ENCODE peak calls at places on chromosomes 3 and 15, in five cellular contexts. One of them, this sample, is unnamed.

GRCh38 chr15:59199775-59200465 is 6.7 kb upstream of the LDHAL6B start:
- DNase-seq in A172: peak
- DNase-seq in kidney tubule cell: peak
- DNase-seq in HuH-7.5: no peak
- DNase-seq in Peyer's patch: no peak
- DNase-seq in this sample: no peak

GRCh38 chr3:45765956-45766355 is 30.4 kb downstream of the SLC6A20 start:
- DNase-seq in kidney tubule cell: no peak
- DNase-seq in HuH-7.5: no peak
- DNase-seq in A172: no peak
- DNase-seq in Peyer's patch: no peak
- DNase-seq in this sample: no peak

GRCh38 chr3:51967384-51968174 is at the start of gene PCBP4:
- DNase-seq in A172: no peak
- DNase-seq in Peyer's patch: peak
- DNase-seq in kidney tubule cell: peak
- DNase-seq in HuH-7.5: peak
- DNase-seq in this sample: no peak

GRCh38 chr3:157201648-157202278 is 41.8 kb upstream of the CCNL1 start:
- DNase-seq in HuH-7.5: peak
- DNase-seq in kidney tubule cell: peak
- DNase-seq in Peyer's patch: no peak
- DNase-seq in A172: peak
- DNase-seq in this sample: no peak

GRCh38 chr3:140453750-140454149 is 224.1 kb upstream of the TRIM42 start:
- DNase-seq in A172: no peak
- DNase-seq in Peyer's patch: no peak
- DNase-seq in HuH-7.5: no peak
- DNase-seq in kidney tubule cell: no peak
- DNase-seq in this sample: no peak

GRCh38 chr3:171320721-171321120 is 139.5 kb downstream of the TNIK start:
- DNase-seq in A172: no peak
- DNase-seq in Peyer's patch: no peak
- DNase-seq in HuH-7.5: peak
- DNase-seq in kidney tubule cell: no peak
- DNase-seq in this sample: no peak

GRCh38 chr3:11276901-11277300 is 4.7 kb downstream of the ATG7 start:
- DNase-seq in HuH-7.5: no peak
- DNase-seq in A172: no peak
- DNase-seq in kidney tubule cell: no peak
- DNase-seq in Peyer's patch: no peak
- DNase-seq in this sample: no peak

GRCh38 chr3:119352863-119353527 is 58.8 kb downstream of the ARHGAP31 start:
- DNase-seq in Peyer's patch: no peak
- DNase-seq in HuH-7.5: no peak
- DNase-seq in A172: no peak
- DNase-seq in kidney tubule cell: peak
- DNase-seq in this sample: no peak

GRCh38 chr15:22810033-22810734 is 23.7 kb downstream of the NIPA1 start:
- DNase-seq in A172: no peak
- DNase-seq in kidney tubule cell: no peak
- DNase-seq in HuH-7.5: no peak
- DNase-seq in Peyer's patch: no peak
- DNase-seq in this sample: no peak

GRCh38 chr3:2303567-2303966 is 204.9 kb downstream of the CNTN4 start:
- DNase-seq in HuH-7.5: no peak
- DNase-seq in A172: peak
- DNase-seq in kidney tubule cell: peak
- DNase-seq in Peyer's patch: no peak
- DNase-seq in this sample: no peak

GRCh38 chr15:93028632-93029612 is 60.1 kb downstream of the RGMA start:
- DNase-seq in kidney tubule cell: peak
- DNase-seq in HuH-7.5: peak
- DNase-seq in A172: no peak
- DNase-seq in Peyer's patch: no peak
- DNase-seq in this sample: no peak

GRCh38 chr3:142501004-142501926 is 53.4 kb upstream of the XRN1 start:
- DNase-seq in kidney tubule cell: peak
- DNase-seq in HuH-7.5: no peak
- DNase-seq in A172: peak
- DNase-seq in Peyer's patch: no peak
- DNase-seq in this sample: no peak

GRCh38 chr3:76735153-76735552 is 304.7 kb upstream of the ROBO2 start:
- DNase-seq in Peyer's patch: no peak
- DNase-seq in A172: no peak
- DNase-seq in kidney tubule cell: no peak
- DNase-seq in HuH-7.5: no peak
- DNase-seq in this sample: no peak

GRCh38 chr15:63246691-63247464 is 30.5 kb upstream of the APH1B start:
- DNase-seq in A172: no peak
- DNase-seq in kidney tubule cell: no peak
- DNase-seq in Peyer's patch: no peak
- DNase-seq in HuH-7.5: no peak
- DNase-seq in this sample: no peak

GRCh38 chr3:139101396-139101795 is 56.7 kb upstream of the PRR23C start:
- DNase-seq in A172: no peak
- DNase-seq in kidney tubule cell: no peak
- DNase-seq in Peyer's patch: no peak
- DNase-seq in HuH-7.5: no peak
- DNase-seq in this sample: no peak

GRCh38 chr3:76570436-76571057 is 469.4 kb upstream of the ROBO2 start:
- DNase-seq in A172: no peak
- DNase-seq in HuH-7.5: no peak
- DNase-seq in kidney tubule cell: peak
- DNase-seq in Peyer's patch: no peak
- DNase-seq in this sample: no peak

GRCh38 chr3:5001135-5001534 is 21.9 kb downstream of the BHLHE40 start:
- DNase-seq in kidney tubule cell: no peak
- DNase-seq in A172: no peak
- DNase-seq in Peyer's patch: no peak
- DNase-seq in HuH-7.5: no peak
- DNase-seq in this sample: no peak

GRCh38 chr15:49036650-49037545 is 9.3 kb downstream of the SECISBP2L start:
- DNase-seq in HuH-7.5: no peak
- DNase-seq in Peyer's patch: no peak
- DNase-seq in A172: peak
- DNase-seq in kidney tubule cell: peak
- DNase-seq in this sample: no peak

GRCh38 chr15:33104276-33104675 is 90.2 kb downstream of the FMN1 start:
- DNase-seq in kidney tubule cell: peak
- DNase-seq in Peyer's patch: no peak
- DNase-seq in A172: peak
- DNase-seq in HuH-7.5: no peak
- DNase-seq in this sample: no peak

GRCh38 chr3:193980326-193980725 is 155.6 kb upstream of the HES1 start:
- DNase-seq in HuH-7.5: no peak
- DNase-seq in Peyer's patch: no peak
- DNase-seq in A172: no peak
- DNase-seq in kidney tubule cell: no peak
- DNase-seq in this sample: no peak

GRCh38 chr15:66170042-66170441 is 83.5 kb downstream of the MEGF11 start:
- DNase-seq in kidney tubule cell: no peak
- DNase-seq in Peyer's patch: no peak
- DNase-seq in HuH-7.5: no peak
- DNase-seq in A172: no peak
- DNase-seq in this sample: no peak

GRCh38 chr15:73079570-73079969 is 27.3 kb downstream of the NEO1 start:
- DNase-seq in Peyer's patch: no peak
- DNase-seq in HuH-7.5: no peak
- DNase-seq in kidney tubule cell: no peak
- DNase-seq in A172: no peak
- DNase-seq in this sample: no peak

GRCh38 chr3:98657429-98657828 is 64.0 kb upstream of the CPOX start:
- DNase-seq in HuH-7.5: peak
- DNase-seq in A172: no peak
- DNase-seq in Peyer's patch: peak
- DNase-seq in kidney tubule cell: peak
- DNase-seq in this sample: no peak

GRCh38 chr3:57646723-57647122 is 46.2 kb downstream of the DENND6A start:
- DNase-seq in Peyer's patch: no peak
- DNase-seq in A172: peak
- DNase-seq in HuH-7.5: no peak
- DNase-seq in kidney tubule cell: no peak
- DNase-seq in this sample: no peak

GRCh38 chr3:160395297-160395696 is 3.7 kb downstream of the IFT80 start:
- DNase-seq in HuH-7.5: no peak
- DNase-seq in Peyer's patch: no peak
- DNase-seq in kidney tubule cell: peak
- DNase-seq in A172: peak
- DNase-seq in this sample: no peak

GRCh38 chr3:171049831-171050444 is 23.4 kb upstream of the SLC2A2 start:
- DNase-seq in Peyer's patch: no peak
- DNase-seq in A172: peak
- DNase-seq in kidney tubule cell: peak
- DNase-seq in HuH-7.5: peak
- DNase-seq in this sample: peak

GRCh38 chr3:146166450-146167222 is 5.7 kb upstream of the PLOD2 start:
- DNase-seq in kidney tubule cell: peak
- DNase-seq in A172: peak
- DNase-seq in HuH-7.5: no peak
- DNase-seq in Peyer's patch: no peak
- DNase-seq in this sample: no peak

GRCh38 chr3:43217633-43218032 is 68.7 kb upstream of the SNRK start:
- DNase-seq in Peyer's patch: no peak
- DNase-seq in A172: peak
- DNase-seq in kidney tubule cell: peak
- DNase-seq in HuH-7.5: no peak
- DNase-seq in this sample: no peak

GRCh38 chr3:148211725-148212124 is 486.0 kb upstream of the AGTR1 start:
- DNase-seq in A172: peak
- DNase-seq in HuH-7.5: no peak
- DNase-seq in Peyer's patch: no peak
- DNase-seq in kidney tubule cell: peak
- DNase-seq in this sample: no peak

GRCh38 chr3:184556502-184557347 is 4.9 kb upstream of the EPHB3 start:
- DNase-seq in Peyer's patch: peak
- DNase-seq in A172: no peak
- DNase-seq in HuH-7.5: no peak
- DNase-seq in kidney tubule cell: no peak
- DNase-seq in this sample: no peak

GRCh38 chr15:67070150-67070549 is 4.7 kb downstream of the SMAD3 start:
- DNase-seq in HuH-7.5: no peak
- DNase-seq in Peyer's patch: no peak
- DNase-seq in A172: no peak
- DNase-seq in kidney tubule cell: no peak
- DNase-seq in this sample: no peak

GRCh38 chr15:68301300-68301699 is 23.8 kb downstream of the FEM1B start:
- DNase-seq in A172: no peak
- DNase-seq in Peyer's patch: no peak
- DNase-seq in kidney tubule cell: no peak
- DNase-seq in HuH-7.5: no peak
- DNase-seq in this sample: no peak

GRCh38 chr15:90035095-90035834 is 34.1 kb downstream of the ZNF710 start:
- DNase-seq in HuH-7.5: peak
- DNase-seq in Peyer's patch: peak
- DNase-seq in kidney tubule cell: peak
- DNase-seq in A172: peak
- DNase-seq in this sample: peak